ENCODE peak calls at places on chromosomes 3 and 15, in nine cellular contexts. One of them, this sample, is unnamed.

GRCh38 chr3:107124885-107125284 is 252.4 kb upstream of the CCDC54 start:
- DNase-seq in mesendoderm: peak; percentile 96
- DNase-seq in PC-9: no peak
- DNase-seq in cardiac fibroblast: peak; percentile 63
- DNase-seq in CD8-positive, alpha-beta memory T cell: no peak
- DNase-seq in AG10803: peak; percentile 74
- DNase-seq in lower lobe of right lung: no peak
- DNase-seq in mesenchymal stem cell: peak; percentile 51
- DNase-seq in breast epithelium: no peak
- DNase-seq in this sample: no peak

GRCh38 chr3:87771338-87772059 is 287.3 kb downstream of the CGGBP1 start:
- DNase-seq in CD8-positive, alpha-beta memory T cell: peak; percentile 4
- DNase-seq in PC-9: peak; percentile 39
- DNase-seq in AG10803: peak; percentile 29
- DNase-seq in breast epithelium: no peak
- DNase-seq in mesendoderm: peak; percentile 68
- DNase-seq in mesenchymal stem cell: peak; percentile 7
- DNase-seq in lower lobe of right lung: no peak
- DNase-seq in cardiac fibroblast: peak; percentile 66
- DNase-seq in this sample: peak; percentile 26

GRCh38 chr3:128360243-128360642 is 106.4 kb downstream of the DNAJB8 start:
- DNase-seq in breast epithelium: no peak
- DNase-seq in AG10803: no peak
- DNase-seq in lower lobe of right lung: peak; percentile 20
- DNase-seq in mesendoderm: no peak
- DNase-seq in CD8-positive, alpha-beta memory T cell: no peak
- DNase-seq in cardiac fibroblast: peak; percentile 10
- DNase-seq in mesenchymal stem cell: no peak
- DNase-seq in PC-9: no peak
- DNase-seq in this sample: no peak

GRCh38 chr3:40930131-40930538 is 269.2 kb upstream of the CTNNB1 start:
- DNase-seq in lower lobe of right lung: peak; percentile 81
- DNase-seq in mesendoderm: peak; percentile 45
- DNase-seq in mesenchymal stem cell: peak; percentile 21
- DNase-seq in AG10803: no peak
- DNase-seq in breast epithelium: no peak
- DNase-seq in cardiac fibroblast: peak; percentile 2
- DNase-seq in PC-9: no peak
- DNase-seq in CD8-positive, alpha-beta memory T cell: no peak
- DNase-seq in this sample: no peak

GRCh38 chr3:158105124-158105709 is 1.0 kb downstream of the SHOX2 start:
- DNase-seq in PC-9: no peak
- DNase-seq in cardiac fibroblast: no peak
- DNase-seq in AG10803: peak; percentile 62
- DNase-seq in CD8-positive, alpha-beta memory T cell: no peak
- DNase-seq in lower lobe of right lung: no peak
- DNase-seq in mesenchymal stem cell: peak; percentile 23
- DNase-seq in breast epithelium: no peak
- DNase-seq in mesendoderm: peak; percentile 37
- DNase-seq in this sample: no peak

GRCh38 chr3:39457361-39457760 is 10.1 kb upstream of the MOBP start:
- DNase-seq in lower lobe of right lung: no peak
- DNase-seq in breast epithelium: no peak
- DNase-seq in CD8-positive, alpha-beta memory T cell: no peak
- DNase-seq in AG10803: no peak
- DNase-seq in PC-9: no peak
- DNase-seq in mesenchymal stem cell: no peak
- DNase-seq in cardiac fibroblast: no peak
- DNase-seq in mesendoderm: no peak
- DNase-seq in this sample: no peak

GRCh38 chr3:22353126-22353525 is 602.1 kb upstream of the ZNF385D start:
- DNase-seq in lower lobe of right lung: no peak
- DNase-seq in mesendoderm: no peak
- DNase-seq in mesenchymal stem cell: no peak
- DNase-seq in CD8-positive, alpha-beta memory T cell: no peak
- DNase-seq in breast epithelium: no peak
- DNase-seq in AG10803: no peak
- DNase-seq in PC-9: no peak
- DNase-seq in cardiac fibroblast: no peak
- DNase-seq in this sample: no peak

GRCh38 chr3:196518999-196519737 is 4.0 kb upstream of the SMCO1 start:
- DNase-seq in mesendoderm: peak; percentile 85
- DNase-seq in CD8-positive, alpha-beta memory T cell: peak; percentile 51
- DNase-seq in mesenchymal stem cell: peak; percentile 64
- DNase-seq in AG10803: peak; percentile 73
- DNase-seq in lower lobe of right lung: peak; percentile 75
- DNase-seq in cardiac fibroblast: peak; percentile 93
- DNase-seq in breast epithelium: no peak
- DNase-seq in PC-9: peak; percentile 75
- DNase-seq in this sample: peak; percentile 63

GRCh38 chr3:107884719-107885460 is 205.9 kb downstream of the CD47 start:
- DNase-seq in CD8-positive, alpha-beta memory T cell: no peak
- DNase-seq in cardiac fibroblast: peak; percentile 48
- DNase-seq in mesendoderm: peak; percentile 44
- DNase-seq in lower lobe of right lung: no peak
- DNase-seq in AG10803: peak; percentile 82
- DNase-seq in breast epithelium: no peak
- DNase-seq in PC-9: no peak
- DNase-seq in mesenchymal stem cell: peak; percentile 65
- DNase-seq in this sample: no peak

GRCh38 chr15:92322566-92323355 is 70.9 kb upstream of the ST8SIA2 start:
- DNase-seq in breast epithelium: no peak
- DNase-seq in cardiac fibroblast: no peak
- DNase-seq in CD8-positive, alpha-beta memory T cell: no peak
- DNase-seq in lower lobe of right lung: no peak
- DNase-seq in mesenchymal stem cell: no peak
- DNase-seq in AG10803: no peak
- DNase-seq in PC-9: no peak
- DNase-seq in mesendoderm: no peak
- DNase-seq in this sample: no peak

GRCh38 chr3:151135548-151136337 is 50.3 kb downstream of the MED12L start:
- DNase-seq in mesendoderm: peak; percentile 13
- DNase-seq in PC-9: peak; percentile 40
- DNase-seq in lower lobe of right lung: peak; percentile 72
- DNase-seq in breast epithelium: no peak
- DNase-seq in mesenchymal stem cell: no peak
- DNase-seq in cardiac fibroblast: no peak
- DNase-seq in AG10803: no peak
- DNase-seq in CD8-positive, alpha-beta memory T cell: peak; percentile 5
- DNase-seq in this sample: no peak

DNA sequence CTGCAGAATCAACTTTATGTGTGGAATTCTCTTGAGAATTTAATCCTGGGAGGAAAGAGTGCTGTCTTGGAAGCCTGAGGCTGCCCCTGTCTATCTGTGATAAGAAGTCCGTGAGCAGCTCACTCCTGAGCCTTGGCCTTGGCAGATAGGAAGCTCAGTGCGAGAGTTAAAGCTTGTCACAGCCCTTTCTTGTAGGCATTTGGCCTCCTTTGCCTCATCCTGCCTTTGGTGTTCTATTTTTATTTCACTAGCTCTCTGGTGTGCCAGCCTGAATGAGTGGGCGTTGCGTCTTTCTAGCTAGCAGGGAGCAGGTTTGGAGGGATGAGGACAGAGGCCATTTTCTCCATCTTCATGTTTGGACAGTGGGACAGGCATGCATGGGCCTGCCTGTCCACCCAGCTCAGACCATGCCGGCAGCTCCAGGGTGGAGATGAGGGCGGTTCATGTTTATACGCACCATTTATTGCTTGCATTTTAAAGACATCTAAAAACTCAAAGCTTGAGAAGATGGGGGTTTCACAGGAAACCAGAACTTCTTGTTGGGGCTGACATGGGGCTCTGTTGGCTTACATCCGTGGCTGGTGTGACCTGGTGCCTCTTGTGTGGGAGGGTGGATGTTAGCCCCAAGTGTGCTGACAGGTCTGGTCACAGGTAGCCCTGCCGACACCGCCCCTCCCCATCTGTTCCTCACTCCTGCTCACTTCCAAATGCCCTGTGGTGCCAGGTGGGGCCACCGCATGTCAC is 29.8 kb downstream of the IRAK2 start:
- DNase-seq in PC-9: no peak
- DNase-seq in cardiac fibroblast: no peak
- DNase-seq in mesenchymal stem cell: peak; percentile 16
- DNase-seq in mesendoderm: no peak
- DNase-seq in lower lobe of right lung: no peak
- DNase-seq in breast epithelium: no peak
- DNase-seq in AG10803: no peak
- DNase-seq in CD8-positive, alpha-beta memory T cell: peak; percentile 53
- DNase-seq in this sample: no peak
- H3K4me3 ChIP-seq in PC-9: no peak overlapping the region
- H3K4me3 ChIP-seq in cardiac fibroblast: no peak overlapping the region
- H3K4me3 ChIP-seq in mesenchymal stem cell: no peak overlapping the region
- H3K4me3 ChIP-seq in mesendoderm: no peak overlapping the region
- H3K4me3 ChIP-seq in lower lobe of right lung: no peak overlapping the region
- H3K4me3 ChIP-seq in breast epithelium: no peak overlapping the region
- H3K4me3 ChIP-seq in AG10803: no peak overlapping the region
- H3K4me3 ChIP-seq in CD8-positive, alpha-beta memory T cell: peak overlapping the region; percentile 57
- H3K4me3 ChIP-seq in this sample: no peak overlapping the region

DNA sequence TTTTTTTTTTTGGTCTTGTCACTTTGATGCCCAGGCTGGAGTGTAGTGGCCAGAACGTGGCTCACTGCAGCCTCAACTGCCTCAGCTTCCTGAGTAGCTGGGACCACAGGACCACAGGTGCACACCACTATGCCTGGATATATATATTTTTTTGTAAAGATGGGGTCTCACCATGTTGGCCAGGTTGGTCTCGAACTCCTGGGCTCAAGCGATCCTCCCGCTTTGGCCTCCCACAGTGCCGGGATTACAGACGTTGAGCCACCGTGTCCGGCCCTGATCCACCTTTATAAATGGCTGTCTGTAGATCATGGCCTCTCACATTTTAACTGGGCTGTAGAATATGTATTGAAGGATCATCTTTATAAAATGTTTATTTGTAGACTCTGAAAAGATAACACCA is 1.9 kb upstream of the EIF3J start:
- DNase-seq in cardiac fibroblast: no peak
- DNase-seq in PC-9: no peak
- DNase-seq in CD8-positive, alpha-beta memory T cell: no peak
- DNase-seq in mesenchymal stem cell: no peak
- DNase-seq in mesendoderm: peak; percentile 5
- DNase-seq in AG10803: no peak
- DNase-seq in breast epithelium: no peak
- DNase-seq in lower lobe of right lung: no peak
- DNase-seq in this sample: no peak
- H3K4me3 ChIP-seq in cardiac fibroblast: no peak overlapping the region
- H3K4me3 ChIP-seq in PC-9: peak overlapping the region; percentile 90
- H3K4me3 ChIP-seq in CD8-positive, alpha-beta memory T cell: no peak overlapping the region
- H3K4me3 ChIP-seq in mesenchymal stem cell: no peak overlapping the region
- H3K4me3 ChIP-seq in mesendoderm: no peak overlapping the region
- H3K4me3 ChIP-seq in AG10803: no peak overlapping the region
- H3K4me3 ChIP-seq in breast epithelium: no peak overlapping the region
- H3K4me3 ChIP-seq in lower lobe of right lung: no peak overlapping the region
- H3K4me3 ChIP-seq in this sample: no peak overlapping the region

DNA sequence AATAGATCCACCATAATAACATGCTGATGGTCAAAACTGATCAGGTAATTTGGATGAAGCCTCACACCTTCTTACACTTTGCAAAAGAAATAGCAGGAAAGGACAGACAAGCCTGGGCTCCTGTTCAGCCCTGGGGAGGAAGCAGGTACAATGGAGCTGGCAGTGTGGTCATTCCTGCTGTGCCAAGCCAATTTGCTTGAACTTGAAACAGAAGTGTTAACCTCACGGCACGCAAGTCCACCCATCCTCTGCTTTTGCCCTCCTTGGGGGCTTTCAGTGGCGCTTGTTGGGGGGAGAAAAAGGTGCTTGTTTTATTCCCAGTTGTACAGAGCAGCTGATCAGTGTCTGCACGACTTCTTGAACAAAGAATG is 36.8 kb upstream of the RFTN1 start:
- DNase-seq in CD8-positive, alpha-beta memory T cell: no peak
- DNase-seq in AG10803: no peak
- DNase-seq in lower lobe of right lung: no peak
- DNase-seq in mesendoderm: peak; percentile 45
- DNase-seq in breast epithelium: no peak
- DNase-seq in mesenchymal stem cell: no peak
- DNase-seq in cardiac fibroblast: peak; percentile 4
- DNase-seq in PC-9: no peak
- DNase-seq in this sample: no peak
- H3K4me3 ChIP-seq in CD8-positive, alpha-beta memory T cell: no peak overlapping the region
- H3K4me3 ChIP-seq in AG10803: peak overlapping the region; percentile 31
- H3K4me3 ChIP-seq in lower lobe of right lung: peak overlapping the region; percentile 7
- H3K4me3 ChIP-seq in mesendoderm: no peak overlapping the region
- H3K4me3 ChIP-seq in breast epithelium: no peak overlapping the region
- H3K4me3 ChIP-seq in mesenchymal stem cell: no peak overlapping the region
- H3K4me3 ChIP-seq in cardiac fibroblast: no peak overlapping the region
- H3K4me3 ChIP-seq in PC-9: no peak overlapping the region
- H3K4me3 ChIP-seq in this sample: no peak overlapping the region

DNA sequence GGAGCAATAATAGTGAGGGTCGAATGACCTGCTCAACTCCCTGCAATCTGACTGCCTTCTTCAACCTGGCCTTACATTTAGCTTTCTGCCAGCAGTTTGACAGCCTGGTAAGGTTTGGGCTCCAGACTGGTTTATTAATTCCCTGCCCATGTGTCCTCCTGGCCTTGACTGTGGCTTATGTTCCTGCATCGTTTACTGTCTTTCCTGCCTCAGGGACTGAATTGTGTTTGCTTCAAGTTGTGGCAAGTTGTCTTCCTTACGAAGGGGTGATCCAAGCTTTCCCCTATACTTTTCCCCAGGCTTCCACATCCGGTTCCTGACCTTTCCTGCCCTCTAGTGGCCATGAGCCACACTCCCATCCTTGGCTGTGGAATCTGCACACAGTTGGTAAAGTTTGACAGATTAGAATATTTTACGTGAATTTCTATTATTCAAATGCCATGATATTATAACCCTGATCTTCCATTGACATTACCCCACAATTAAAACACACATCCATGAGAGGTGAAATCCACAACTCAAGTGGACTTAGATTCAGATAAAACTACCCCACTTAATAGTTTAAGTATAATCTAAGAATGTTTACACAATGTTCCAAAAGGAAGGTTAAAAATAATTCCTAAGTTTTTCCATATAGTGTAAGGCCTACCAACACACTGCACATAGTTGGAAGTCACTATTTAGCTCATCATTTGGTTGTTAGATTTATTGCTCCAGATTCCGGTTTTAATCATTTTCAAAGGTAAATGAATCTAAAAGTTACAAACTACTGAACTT is 95.7 kb downstream of the NEDD4 start:
- DNase-seq in PC-9: no peak
- DNase-seq in CD8-positive, alpha-beta memory T cell: no peak
- DNase-seq in lower lobe of right lung: no peak
- DNase-seq in mesendoderm: peak; percentile 77
- DNase-seq in breast epithelium: no peak
- DNase-seq in mesenchymal stem cell: peak; percentile 83
- DNase-seq in cardiac fibroblast: peak; percentile 77
- DNase-seq in AG10803: peak; percentile 60
- DNase-seq in this sample: no peak
- H3K4me3 ChIP-seq in PC-9: no peak overlapping the region
- H3K4me3 ChIP-seq in CD8-positive, alpha-beta memory T cell: no peak overlapping the region
- H3K4me3 ChIP-seq in lower lobe of right lung: no peak overlapping the region
- H3K4me3 ChIP-seq in mesendoderm: no peak overlapping the region
- H3K4me3 ChIP-seq in breast epithelium: no peak overlapping the region
- H3K4me3 ChIP-seq in mesenchymal stem cell: no peak overlapping the region
- H3K4me3 ChIP-seq in cardiac fibroblast: no peak overlapping the region
- H3K4me3 ChIP-seq in AG10803: no peak overlapping the region
- H3K4me3 ChIP-seq in this sample: no peak overlapping the region

GRCh38 chr3:66498718-66499611 is 1.9 kb downstream of the LRIG1 start:
- DNase-seq in AG10803: no peak
- DNase-seq in cardiac fibroblast: peak; percentile 15
- DNase-seq in CD8-positive, alpha-beta memory T cell: no peak
- DNase-seq in mesenchymal stem cell: no peak
- DNase-seq in lower lobe of right lung: no peak
- DNase-seq in mesendoderm: no peak
- DNase-seq in PC-9: no peak
- DNase-seq in breast epithelium: no peak
- DNase-seq in this sample: no peak
- H3K4me3 ChIP-seq in AG10803: peak overlapping the region; percentile 80
- H3K4me3 ChIP-seq in cardiac fibroblast: peak overlapping the region; percentile 74
- H3K4me3 ChIP-seq in CD8-positive, alpha-beta memory T cell: peak overlapping the region; percentile 10
- H3K4me3 ChIP-seq in mesenchymal stem cell: peak overlapping the region; percentile 63
- H3K4me3 ChIP-seq in lower lobe of right lung: peak overlapping the region; percentile 88
- H3K4me3 ChIP-seq in mesendoderm: peak overlapping the region; percentile 90
- H3K4me3 ChIP-seq in PC-9: no peak overlapping the region
- H3K4me3 ChIP-seq in breast epithelium: peak overlapping the region; percentile 82
- H3K4me3 ChIP-seq in this sample: peak overlapping the region; percentile 91

This sample was measured in LNCaP clone FGC.